ENCODE peak calls at places on chromosome 12, in five cellular contexts. G, B, N, P and Q are unnamed samples.

GRCh38 chr12:57554897-57555296 is 5.1 kb downstream of the KIF5A start:
- DNase-seq in G (no peak), N (no peak), P (no peak), B (no peak), Q (no peak)

GRCh38 chr12:51953011-51953568 is 1.6 kb downstream of the ACVR1B start:
- DNase-seq in N (no peak), P (no peak), B (no peak), G (no peak), Q (no peak)

GRCh38 chr12:59164991-59165718 is 244.9 kb upstream of the LRIG3 start:
- DNase-seq in G (no peak), B (no peak), N (peak), P (no peak), Q (no peak)

GRCh38 chr12:56808954-56809353 is 45.8 kb downstream of the HSD17B6 start:
- DNase-seq in G (no peak), P (no peak), B (no peak), N (peak), Q (no peak)

GRCh38 chr12:122942609-122943008 is 23.7 kb downstream of the ABCB9 start:
- DNase-seq in B (no peak), N (no peak), G (no peak), P (no peak), Q (no peak)

GRCh38 chr12:46131729-46132128 is 137.1 kb downstream of the SLC38A1 start:
- DNase-seq in B (no peak), G (no peak), P (no peak), N (peak), Q (no peak)

GRCh38 chr12:69284131-69284530 is 44.8 kb downstream of the CPSF6 start:
- DNase-seq in B (peak), P (peak), N (peak), G (peak), Q (peak)

GRCh38 chr12:91817512-91817911 is 328.1 kb downstream of the BTG1 start:
- DNase-seq in N (no peak), P (no peak), G (no peak), B (no peak), Q (no peak)

GRCh38 chr12:121796855-121797751 is 3.6 kb upstream of the RHOF start:
- DNase-seq in P (no peak), B (peak), G (peak), N (peak), Q (no peak)

GRCh38 chr12:132766380-132767085 is 4.9 kb upstream of the ANKLE2 start:
- DNase-seq in N (no peak), G (peak), P (no peak), B (no peak), Q (no peak)

GRCh38 chr12:14723763-14724162 is 27.4 kb upstream of the GUCY2C start:
- DNase-seq in P (peak), N (peak), B (no peak), G (peak), Q (peak)

GRCh38 chr12:47820631-47821345 is 1.1 kb upstream of the HDAC7 start:
- DNase-seq in B (peak), P (no peak), G (peak), N (peak), Q (no peak)

GRCh38 chr12:57454566-57455373 is at the start of gene INHBE:
- DNase-seq in B (no peak), G (no peak), P (peak), N (peak), Q (peak)

DNA sequence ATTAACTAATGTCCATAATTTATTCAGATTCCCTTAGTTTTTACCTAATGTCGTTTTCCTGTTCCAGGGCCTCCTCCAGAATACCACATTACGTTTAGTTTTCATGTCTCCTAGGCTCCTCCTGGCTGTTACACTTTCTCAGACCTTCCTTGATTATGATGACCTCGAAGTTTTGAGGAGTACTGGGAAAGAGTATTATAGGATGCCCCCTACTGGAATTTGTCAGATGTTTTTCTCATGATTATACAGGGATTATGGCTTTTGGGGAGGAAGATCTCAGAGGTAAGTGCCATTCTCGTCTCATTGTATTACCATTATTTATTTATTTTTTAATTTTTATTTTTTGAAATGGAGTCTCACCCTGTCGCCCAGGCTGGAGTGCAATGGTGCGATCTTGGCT is 17.7 kb upstream of the C1S start:
- DNase-seq in P (no peak), B (no peak), G (no peak), N (peak), Q (no peak)
- TF ChIP-seq CTCF in P (peak), B (no peak), G (peak), N (peak), Q (no peak)

DNA sequence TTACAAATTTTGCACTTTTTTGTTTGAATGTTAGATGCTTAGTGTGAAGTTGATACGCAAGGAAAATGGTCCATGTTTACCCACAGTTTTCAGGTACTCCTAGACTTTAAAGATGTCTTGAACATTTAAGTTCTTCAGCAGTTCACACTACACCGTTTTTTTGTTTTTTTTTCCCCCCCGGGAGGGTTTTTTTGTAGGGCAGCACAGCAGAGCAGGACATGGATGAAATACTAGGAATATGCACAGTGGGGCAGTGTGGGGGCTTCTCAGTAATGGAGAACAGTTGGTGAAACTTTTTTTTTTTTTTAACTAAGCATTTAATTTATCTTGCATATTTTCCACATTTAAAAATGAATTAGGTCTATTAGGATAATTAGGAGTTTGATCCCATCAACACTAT is 4.9 kb downstream of the RAN start:
- DNase-seq in B (no peak), P (no peak), N (no peak), G (no peak), Q (no peak)
- TF ChIP-seq CTCF in B (no peak), P (no peak), N (no peak), G (no peak), Q (no peak)

GRCh38 chr12:4269279-4269991 is 4.1 kb upstream of the CCND2 start:
- DNase-seq in G (peak), N (peak), P (peak), B (peak), Q (peak)
- TF ChIP-seq CTCF in G (no peak), N (peak), P (peak), B (no peak), Q (peak)

DNA sequence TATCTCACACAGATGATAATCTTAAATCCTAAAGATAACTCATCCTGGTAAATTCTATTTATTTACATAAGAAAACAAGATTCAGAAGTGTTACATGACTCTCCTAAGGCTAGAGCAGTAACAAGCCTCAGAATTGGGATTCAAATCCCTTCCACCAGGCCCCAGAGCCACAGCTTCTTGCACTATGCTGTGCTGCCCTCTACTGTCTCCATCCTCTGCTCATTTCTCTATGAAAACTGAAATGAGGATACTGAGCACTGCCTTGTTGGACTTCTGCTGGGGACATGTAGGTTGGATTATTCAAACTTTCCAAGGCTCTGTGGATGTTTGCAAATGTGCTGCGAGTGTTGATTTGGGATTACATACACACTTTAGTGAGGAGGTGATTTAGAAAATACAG is 23.5 kb upstream of the C12orf50 start:
- DNase-seq in N (peak), P (peak), G (peak), B (no peak), Q (no peak)
- TF ChIP-seq CTCF in N (peak), P (no peak), G (no peak), B (no peak), Q (peak)

DNA sequence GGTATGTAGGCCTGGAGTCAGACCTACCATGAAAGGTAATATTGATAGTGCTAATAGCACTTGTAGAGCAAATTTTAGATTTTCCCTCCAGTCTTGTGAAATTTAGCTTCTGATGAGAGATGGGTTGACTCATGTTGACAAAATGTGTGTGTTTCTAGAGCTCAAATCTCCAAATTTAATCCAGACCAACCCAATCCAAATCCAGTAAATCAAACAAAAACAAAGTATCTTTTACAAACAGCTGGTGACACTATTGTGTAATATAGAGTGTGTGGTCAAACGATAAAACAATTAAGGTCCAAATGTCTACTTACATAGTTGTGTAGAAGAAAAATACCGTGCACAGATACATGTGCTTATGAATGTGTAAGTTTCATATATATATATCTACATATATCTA is 63.4 kb upstream of the KITLG start:
- DNase-seq in B (no peak), G (no peak), P (no peak), N (no peak), Q (no peak)
- TF ChIP-seq CTCF in B (no peak), G (no peak), P (no peak), N (no peak), Q (no peak)

DNA sequence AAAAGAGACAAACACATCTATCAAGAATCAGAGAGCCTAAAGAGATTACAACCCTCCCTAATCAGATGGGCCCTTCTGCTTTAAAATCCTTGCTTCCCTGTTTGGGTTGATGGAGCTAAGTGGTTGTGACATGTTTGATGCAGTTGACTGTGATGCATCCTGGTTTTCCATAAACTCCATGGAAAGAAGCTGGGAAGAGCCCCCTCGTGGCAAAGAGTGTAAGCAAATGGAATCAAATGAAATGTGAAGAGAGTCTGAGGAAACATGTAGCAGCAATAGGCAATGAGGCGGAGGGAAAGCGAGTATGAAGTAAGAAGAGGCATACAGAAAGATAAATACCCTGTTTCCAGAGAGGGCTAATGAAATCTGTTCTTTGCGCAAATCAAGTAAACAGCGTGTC is 70.4 kb upstream of the SLCO1C1 start:
- DNase-seq in P (no peak), B (no peak), N (peak), G (no peak), Q (no peak)
- TF ChIP-seq CTCF in P (no peak), B (no peak), N (peak), G (no peak), Q (no peak)

DNA sequence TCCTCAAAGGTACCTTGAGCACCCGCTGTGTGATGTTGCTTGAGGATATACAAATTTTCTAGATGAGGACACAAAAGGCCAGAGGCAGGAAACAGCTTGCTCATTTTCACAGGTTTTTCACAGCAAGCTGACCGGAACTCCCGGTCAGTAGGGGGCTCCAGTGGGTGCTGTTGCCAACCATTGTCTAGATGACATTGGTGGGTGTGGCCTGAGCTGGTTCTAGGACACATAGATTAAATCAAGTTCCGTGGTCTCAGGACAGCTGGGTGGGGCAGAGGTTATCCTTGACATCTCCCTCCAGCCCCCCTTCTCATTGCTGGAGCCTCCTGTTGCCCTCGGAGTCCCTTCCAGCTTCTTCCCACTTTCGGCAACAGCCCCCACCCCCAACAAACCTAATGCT is 153.6 kb upstream of the FKBP4 start:
- DNase-seq in G (no peak), B (no peak), P (peak), N (peak), Q (no peak)
- TF ChIP-seq CTCF in G (no peak), B (no peak), P (no peak), N (peak), Q (peak)

DNA sequence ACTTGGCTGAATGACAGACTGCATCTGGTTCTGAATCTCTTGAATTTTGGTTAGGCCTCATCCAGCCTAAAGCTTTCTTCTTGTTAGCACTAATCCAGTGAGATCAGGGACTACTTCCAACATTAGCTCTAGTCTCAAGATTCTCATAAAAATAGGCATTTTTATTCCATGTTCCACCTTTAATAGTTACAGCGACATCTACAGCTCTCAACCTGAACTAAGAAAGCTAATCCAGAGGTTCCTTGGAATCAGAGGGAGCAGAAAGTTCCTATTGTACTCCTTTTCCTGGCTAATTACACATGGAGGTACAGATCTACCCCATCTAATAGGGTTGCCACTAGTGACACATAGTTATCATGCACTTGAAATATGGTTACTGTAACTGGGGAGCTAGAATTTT is 391.9 kb downstream of the RMST start:
- DNase-seq in B (no peak), N (no peak), G (no peak), P (no peak), Q (no peak)
- TF ChIP-seq CTCF in B (no peak), N (no peak), G (no peak), P (no peak), Q (no peak)

GRCh38 chr12:3207858-3208257 is 130.7 kb downstream of the TSPAN9 start:
- DNase-seq in G (no peak), B (no peak), N (peak), P (peak), Q (no peak)
- TF ChIP-seq CTCF in G (no peak), B (no peak), N (peak), P (no peak), Q (no peak)